ENCODE peak calls at places on chromosomes 4 and X, in eight cellular contexts. R, I, W, J, T, F, B and N are unnamed samples.

GRCh38 chrX:133655262-133655913 is 240.1 kb upstream of the GPC4 start:
- DNase-seq in R (no peak), I (no peak), W (no peak), J (no peak), T (no peak), F (no peak), B (no peak), N (no peak)

GRCh38 chr4:126955292-126956191 is 677.2 kb upstream of the INTU start:
- DNase-seq in R (no peak), I (no peak), W (no peak), J (peak; percentile 9), T (no peak), F (no peak), B (peak; percentile 60), N (no peak)

GRCh38 chrX:84186603-84187358 is 1.2 kb downstream of the RPS6KA6 start:
- DNase-seq in R (peak; percentile 4), I (no peak), W (no peak), J (no peak), T (no peak), F (no peak), B (no peak), N (no peak)

GRCh38 chrX:100449696-100450606 is 39.9 kb upstream of the PCDH19 start:
- DNase-seq in R (no peak), I (no peak), W (no peak), J (peak; percentile 13), T (peak; percentile 21), F (no peak), B (no peak), N (no peak)

GRCh38 chrX:138519296-138519695 is 192.2 kb downstream of the FGF13 start:
- DNase-seq in R (no peak), I (no peak), W (no peak), J (peak; percentile 5), T (no peak), F (no peak), B (no peak), N (no peak)

GRCh38 chr4:179225594-179225993 is 1783.4 kb upstream of the AGA start:
- DNase-seq in R (no peak), I (no peak), W (no peak), J (no peak), T (no peak), F (no peak), B (no peak), N (no peak)

GRCh38 chrX:128020701-128021100 is 31.5 kb downstream of the ACTRT1 start:
- DNase-seq in R (peak; percentile 14), I (no peak), W (no peak), J (peak; percentile 2), T (no peak), F (no peak), B (no peak), N (no peak)

GRCh38 chr4:163603246-163603645 is 108.8 kb downstream of the TMA16 start:
- DNase-seq in R (no peak), I (no peak), W (no peak), J (no peak), T (no peak), F (no peak), B (no peak), N (no peak)

GRCh38 chr4:48300004-48300403 is 30.4 kb upstream of the TEC start:
- DNase-seq in R (no peak), I (no peak), W (no peak), J (no peak), T (no peak), F (no peak), B (no peak), N (no peak)

GRCh38 chr4:80111276-80111675 is 38.2 kb upstream of the ANTXR2 start:
- DNase-seq in R (no peak), I (no peak), W (no peak), J (no peak), T (no peak), F (no peak), B (no peak), N (no peak)

GRCh38 chr4:141905751-141906150 is 269.4 kb downstream of the IL15 start:
- DNase-seq in R (no peak), I (no peak), W (no peak), J (no peak), T (no peak), F (no peak), B (no peak), N (no peak)